ENCODE peak calls at places on chromosomes 13 and 19, in nine cellular contexts. Q is BJ; M is esophagus muscularis mucosa; D is astrocyte; S is tibial artery; K is stimulated activated CD8-positive, alpha-beta memory T cell treated with anti-CD3 and anti-CD28 coated beads, Interleukin-4, amount 100 ng/mL, for 24 hours; O is NCI-H1105 treated with DMSO at 0.1 percent for 48 hours; G is small intestine; C is dorsolateral prefrontal cortex. F is an unnamed sample.

GRCh38 chr19:8306235-8307054 is 1.7 kb downstream of the CD320 start:
- DNase-seq in S (no peak), M (no peak), Q (no peak), O (no peak), G (peak), K (no peak), C (peak), D (no peak), F (peak)

GRCh38 chr13:45331981-45332830 is 8.8 kb downstream of the TPT1 start:
- DNase-seq in G (peak), C (no peak), M (no peak), D (peak), K (no peak), O (no peak), S (peak), Q (peak), F (no peak)

GRCh38 chr19:48573163-48573505 is 21.2 kb downstream of the SULT2B1 start:
- DNase-seq in K (no peak), S (no peak), Q (no peak), M (no peak), C (no peak), G (no peak), D (no peak), O (no peak), F (no peak)

GRCh38 chr19:30391052-30391451 is 18.9 kb downstream of the ZNF536 start:
- DNase-seq in S (no peak), M (peak), C (no peak), Q (no peak), G (no peak), K (no peak), D (no peak), O (no peak), F (no peak)

GRCh38 chr13:40812724-40813445 is 23.5 kb downstream of the SLC25A15 start:
- DNase-seq in S (no peak), D (peak), M (no peak), C (no peak), G (peak), Q (no peak), K (no peak), O (no peak), F (no peak)

GRCh38 chr13:39132286-39132685 is 94.0 kb downstream of the NHLRC3 start:
- DNase-seq in S (no peak), D (no peak), Q (no peak), M (no peak), O (no peak), C (no peak), K (no peak), G (peak), F (no peak)

GRCh38 chr13:59950201-59950730 is 213.5 kb downstream of the DIAPH3 start:
- DNase-seq in D (no peak), Q (no peak), O (no peak), S (no peak), K (no peak), M (no peak), G (no peak), C (no peak), F (no peak)

GRCh38 chr19:4501005-4501591 is 17.2 kb downstream of the PLIN4 start:
- DNase-seq in C (no peak), G (no peak), O (no peak), D (no peak), K (no peak), Q (no peak), S (no peak), M (no peak), F (no peak)

GRCh38 chr13:98717256-98717655 is 35.2 kb downstream of the SLC15A1 start:
- DNase-seq in K (no peak), G (no peak), Q (no peak), D (no peak), C (no peak), O (no peak), S (no peak), M (no peak), F (no peak)

GRCh38 chr19:47255947-47256687 is at the start of gene CCDC9:
- DNase-seq in G (peak), C (peak), Q (no peak), O (peak), K (peak), S (peak), M (peak), D (peak), F (peak)

F was measured in transverse colon.